ENCODE peak calls at places on chromosomes 12 and 14, in ten cellular contexts. One of them, this sample, is unnamed.

GRCh38 chr12:85625467-85625866 is 210.7 kb downstream of the RASSF9 start:
- DNase-seq in tibial nerve: no peak
- DNase-seq in A549: no peak
- DNase-seq in H1: no peak
- DNase-seq in AG04450: no peak
- DNase-seq in GM23338: no peak
- DNase-seq in heart left ventricle: no peak
- DNase-seq in cardiac fibroblast: no peak
- DNase-seq in right lobe of liver: no peak
- DNase-seq in endodermal cell: no peak
- DNase-seq in this sample: no peak

GRCh38 chr12:114311966-114312365 is 94.0 kb downstream of the TBX5 start:
- DNase-seq in tibial nerve: no peak
- DNase-seq in A549: no peak
- DNase-seq in H1: no peak
- DNase-seq in AG04450: no peak
- DNase-seq in GM23338: no peak
- DNase-seq in heart left ventricle: no peak
- DNase-seq in cardiac fibroblast: no peak
- DNase-seq in right lobe of liver: no peak
- DNase-seq in endodermal cell: no peak
- DNase-seq in this sample: peak; percentile 48

GRCh38 chr12:41521872-41522379 is 333.8 kb downstream of the PDZRN4 start:
- DNase-seq in tibial nerve: no peak
- DNase-seq in A549: no peak
- DNase-seq in H1: no peak
- DNase-seq in AG04450: peak; percentile 84
- DNase-seq in GM23338: no peak
- DNase-seq in heart left ventricle: no peak
- DNase-seq in cardiac fibroblast: peak; percentile 87
- DNase-seq in right lobe of liver: no peak
- DNase-seq in endodermal cell: no peak
- DNase-seq in this sample: peak; percentile 84

GRCh38 chr12:97300431-97300830 is 162.2 kb upstream of the RMST start:
- DNase-seq in tibial nerve: no peak
- DNase-seq in A549: no peak
- DNase-seq in H1: no peak
- DNase-seq in AG04450: no peak
- DNase-seq in GM23338: no peak
- DNase-seq in heart left ventricle: no peak
- DNase-seq in cardiac fibroblast: no peak
- DNase-seq in right lobe of liver: no peak
- DNase-seq in endodermal cell: no peak
- DNase-seq in this sample: no peak

GRCh38 chr12:6825398-6826124 is 2.6 kb upstream of the P3H3 start:
- DNase-seq in tibial nerve: peak; percentile 73
- DNase-seq in A549: peak; percentile 95
- DNase-seq in H1: peak; percentile 98
- DNase-seq in AG04450: peak; percentile 60
- DNase-seq in GM23338: peak; percentile 91
- DNase-seq in heart left ventricle: peak; percentile 92
- DNase-seq in cardiac fibroblast: peak; percentile 87
- DNase-seq in right lobe of liver: peak; percentile 85
- DNase-seq in endodermal cell: peak; percentile 98
- DNase-seq in this sample: peak; percentile 82

GRCh38 chr12:48043771-48044170 is 39.5 kb upstream of the COL2A1 start:
- DNase-seq in tibial nerve: no peak
- DNase-seq in A549: no peak
- DNase-seq in H1: no peak
- DNase-seq in AG04450: no peak
- DNase-seq in GM23338: no peak
- DNase-seq in heart left ventricle: no peak
- DNase-seq in cardiac fibroblast: no peak
- DNase-seq in right lobe of liver: no peak
- DNase-seq in endodermal cell: no peak
- DNase-seq in this sample: no peak

GRCh38 chr12:125434936-125435443 is 369.8 kb downstream of the AACS start:
- DNase-seq in tibial nerve: no peak
- DNase-seq in A549: no peak
- DNase-seq in H1: no peak
- DNase-seq in AG04450: no peak
- DNase-seq in GM23338: no peak
- DNase-seq in heart left ventricle: no peak
- DNase-seq in cardiac fibroblast: no peak
- DNase-seq in right lobe of liver: no peak
- DNase-seq in endodermal cell: no peak
- DNase-seq in this sample: no peak

GRCh38 chr14:71711131-71711530 is 221.1 kb upstream of the RGS6 start:
- DNase-seq in tibial nerve: no peak
- DNase-seq in A549: no peak
- DNase-seq in H1: no peak
- DNase-seq in AG04450: no peak
- DNase-seq in GM23338: no peak
- DNase-seq in heart left ventricle: no peak
- DNase-seq in cardiac fibroblast: no peak
- DNase-seq in right lobe of liver: no peak
- DNase-seq in endodermal cell: no peak
- DNase-seq in this sample: no peak

DNA sequence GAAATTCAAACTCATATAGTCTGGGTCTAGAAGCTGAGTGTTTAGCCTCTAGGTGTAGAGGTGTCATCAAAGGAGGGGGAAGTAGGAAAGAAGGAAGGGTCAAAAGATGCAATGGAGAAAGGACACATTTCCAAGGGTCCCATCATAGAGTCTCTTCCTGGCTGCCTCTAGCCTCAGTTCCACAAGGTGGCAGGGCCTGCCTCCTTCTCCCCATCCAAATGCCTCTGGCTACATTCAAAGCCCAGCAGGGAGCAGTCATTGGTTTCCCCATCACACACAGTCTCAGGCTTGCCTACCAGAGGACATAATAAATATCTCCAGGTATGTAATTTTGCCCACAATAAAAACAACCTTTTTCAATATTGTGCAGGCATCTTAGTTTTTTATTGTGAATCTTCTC is 2.1 kb upstream of the CCT2 start:
- DNase-seq in tibial nerve: no peak
- DNase-seq in A549: no peak
- DNase-seq in H1: no peak
- DNase-seq in AG04450: no peak
- DNase-seq in GM23338: peak; percentile 75
- DNase-seq in heart left ventricle: no peak
- DNase-seq in cardiac fibroblast: peak; percentile 10
- DNase-seq in right lobe of liver: no peak
- DNase-seq in endodermal cell: peak; percentile 85
- DNase-seq in this sample: no peak
- TF ChIP-seq CTCF in tibial nerve: no peak
- TF ChIP-seq CTCF in A549: no peak
- TF ChIP-seq CTCF in H1: peak; percentile 47
- TF ChIP-seq CTCF in AG04450: peak; percentile 9
- TF ChIP-seq CTCF in GM23338: peak; percentile 67
- TF ChIP-seq CTCF in heart left ventricle: no peak
- TF ChIP-seq CTCF in cardiac fibroblast: peak; percentile 14
- TF ChIP-seq CTCF in right lobe of liver: no peak
- TF ChIP-seq CTCF in endodermal cell: peak; percentile 72
- TF ChIP-seq CTCF in this sample: no peak

DNA sequence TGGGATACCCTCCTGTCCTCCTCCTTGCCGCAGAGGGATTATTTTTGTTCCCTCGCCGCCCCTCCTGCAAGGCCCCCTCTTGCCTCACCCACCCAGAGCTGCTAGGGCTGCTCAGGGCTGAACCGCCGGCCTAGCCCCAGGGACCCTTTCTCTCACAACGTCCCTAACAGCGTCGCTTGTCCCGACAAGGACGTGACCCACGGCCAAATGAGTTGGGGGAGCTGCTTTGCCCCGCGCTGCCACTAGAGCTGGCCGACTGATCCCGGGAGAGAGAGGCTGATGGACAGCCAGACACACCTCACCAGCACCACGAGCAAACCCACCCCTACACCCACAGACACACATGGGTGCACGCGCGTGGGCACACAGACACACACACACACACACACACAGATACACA is 154.6 kb upstream of the ALG10B start:
- DNase-seq in tibial nerve: no peak
- DNase-seq in A549: no peak
- DNase-seq in H1: no peak
- DNase-seq in AG04450: no peak
- DNase-seq in GM23338: no peak
- DNase-seq in heart left ventricle: no peak
- DNase-seq in cardiac fibroblast: no peak
- DNase-seq in right lobe of liver: no peak
- DNase-seq in endodermal cell: no peak
- DNase-seq in this sample: no peak
- TF ChIP-seq CTCF in tibial nerve: no peak
- TF ChIP-seq CTCF in A549: no peak
- TF ChIP-seq CTCF in H1: no peak
- TF ChIP-seq CTCF in AG04450: no peak
- TF ChIP-seq CTCF in GM23338: no peak
- TF ChIP-seq CTCF in heart left ventricle: no peak
- TF ChIP-seq CTCF in cardiac fibroblast: no peak
- TF ChIP-seq CTCF in right lobe of liver: no peak
- TF ChIP-seq CTCF in endodermal cell: no peak
- TF ChIP-seq CTCF in this sample: no peak

DNA sequence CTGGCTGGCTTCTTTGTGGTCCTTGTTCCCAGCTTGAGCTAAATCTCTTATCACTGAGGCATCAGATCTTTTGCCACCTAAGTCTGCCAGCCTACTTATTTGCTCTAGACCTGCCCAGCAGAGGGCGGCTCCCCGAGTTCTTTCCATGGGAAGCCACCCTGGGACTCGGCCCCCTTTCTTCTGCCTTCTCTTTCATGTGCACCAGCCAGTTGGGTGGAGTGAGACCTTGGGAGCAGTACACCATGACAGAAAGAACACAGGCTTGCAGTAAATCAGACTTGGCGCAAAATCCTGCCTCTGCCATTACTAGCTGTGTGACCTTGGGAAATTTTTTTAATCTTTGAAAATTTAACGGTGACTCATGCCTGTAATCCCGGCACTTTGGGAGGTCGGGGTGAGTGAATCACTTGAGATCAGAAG is 7.4 kb downstream of the SMAGP start:
- DNase-seq in tibial nerve: no peak
- DNase-seq in A549: peak; percentile 46
- DNase-seq in H1: peak; percentile 77
- DNase-seq in AG04450: no peak
- DNase-seq in GM23338: peak; percentile 84
- DNase-seq in heart left ventricle: no peak
- DNase-seq in cardiac fibroblast: peak; percentile 39
- DNase-seq in right lobe of liver: no peak
- DNase-seq in endodermal cell: peak; percentile 90
- DNase-seq in this sample: peak; percentile 52
- TF ChIP-seq CTCF in tibial nerve: no peak
- TF ChIP-seq CTCF in A549: peak; percentile 66
- TF ChIP-seq CTCF in H1: peak; percentile 57
- TF ChIP-seq CTCF in AG04450: peak; percentile 28
- TF ChIP-seq CTCF in GM23338: peak; percentile 66
- TF ChIP-seq CTCF in heart left ventricle: peak; percentile 12
- TF ChIP-seq CTCF in cardiac fibroblast: peak; percentile 49
- TF ChIP-seq CTCF in right lobe of liver: peak; percentile 22
- TF ChIP-seq CTCF in endodermal cell: peak; percentile 68
- TF ChIP-seq CTCF in this sample: peak; percentile 55

DNA sequence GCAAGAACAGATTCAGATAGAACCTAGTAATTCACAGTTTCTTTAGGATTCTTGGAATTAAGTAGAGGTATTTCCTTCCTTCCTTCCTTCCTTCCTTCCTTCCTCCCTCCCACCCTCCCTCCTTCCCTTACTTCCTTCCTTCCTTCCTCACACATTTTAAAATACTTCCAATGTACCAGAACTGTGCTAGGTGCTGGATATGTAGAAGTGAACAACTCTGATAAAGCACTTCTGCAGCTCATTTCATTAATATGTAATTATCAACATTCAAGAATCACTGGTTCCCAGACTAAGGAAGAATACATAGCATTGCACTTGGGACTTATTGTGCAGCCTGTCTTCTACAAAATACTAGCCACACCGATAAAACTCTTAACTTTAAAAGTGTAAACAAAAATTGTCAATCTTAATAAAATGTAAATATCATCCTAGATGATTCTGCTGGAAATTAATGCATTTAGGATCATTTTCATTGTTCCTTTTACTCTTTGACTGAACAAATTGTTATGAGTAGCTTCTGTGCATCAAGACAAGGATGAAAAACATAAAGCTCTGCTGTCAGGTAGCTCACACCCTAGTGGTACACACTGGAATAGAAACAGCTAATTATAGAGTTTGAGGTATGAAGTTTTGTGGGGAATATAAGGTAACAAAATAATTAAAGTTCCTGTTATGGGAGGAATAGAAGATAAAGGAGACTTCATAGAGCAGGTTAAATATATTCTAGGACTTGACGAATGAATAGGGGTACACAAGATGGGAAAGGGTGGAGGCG is 99.9 kb upstream of the MYF6 start:
- DNase-seq in tibial nerve: no peak
- DNase-seq in A549: no peak
- DNase-seq in H1: no peak
- DNase-seq in AG04450: no peak
- DNase-seq in GM23338: peak; percentile 33
- DNase-seq in heart left ventricle: no peak
- DNase-seq in cardiac fibroblast: no peak
- DNase-seq in right lobe of liver: no peak
- DNase-seq in endodermal cell: no peak
- DNase-seq in this sample: no peak
- TF ChIP-seq CTCF in tibial nerve: no peak
- TF ChIP-seq CTCF in A549: no peak
- TF ChIP-seq CTCF in H1: no peak
- TF ChIP-seq CTCF in AG04450: peak; percentile 15
- TF ChIP-seq CTCF in GM23338: peak; percentile 34
- TF ChIP-seq CTCF in heart left ventricle: no peak
- TF ChIP-seq CTCF in cardiac fibroblast: no peak
- TF ChIP-seq CTCF in right lobe of liver: peak; percentile 18
- TF ChIP-seq CTCF in endodermal cell: peak; percentile 68
- TF ChIP-seq CTCF in this sample: peak; percentile 9

This sample was measured in astrocyte of the spinal cord.